ENCODE peak calls at places on chromosomes 5 and 9, in six cellular contexts. R is HepG2, M is pancreas, E is MM.1S, V is right lobe of liver, L is cardiac muscle cell. Q is an unnamed sample.

GRCh38 chr5:162817381-162817780 is 620.0 kb upstream of the CCNG1 start:
- DNase-seq in M (no peak), V (no peak), R (no peak), E (no peak), L (no peak), Q (no peak)

GRCh38 chr9:127540664-127541041 is 71.4 kb upstream of the STXBP1 start:
- DNase-seq in R (no peak), L (no peak), V (no peak), E (no peak), M (peak), Q (peak)

GRCh38 chr5:176743136-176743827 is 67.1 kb upstream of the UNC5A start:
- DNase-seq in R (no peak), E (no peak), L (no peak), M (no peak), V (peak), Q (no peak)

GRCh38 chr9:22342489-22343217 is 104.0 kb upstream of the DMRTA1 start:
- DNase-seq in M (no peak), V (peak), L (peak), E (no peak), R (peak), Q (no peak)

GRCh38 chr5:142327111-142327842 is 2.5 kb upstream of the SPRY4 start:
- DNase-seq in V (no peak), L (peak), R (no peak), E (no peak), M (no peak), Q (peak)

GRCh38 chr5:140253985-140254384 is 48.9 kb downstream of the PFDN1 start:
- DNase-seq in V (no peak), L (no peak), R (peak), E (no peak), M (no peak), Q (peak)

GRCh38 chr5:158895573-158895972 is 204.1 kb downstream of the EBF1 start:
- DNase-seq in M (no peak), L (no peak), R (no peak), V (no peak), E (no peak), Q (no peak)

GRCh38 chr9:35998333-35998732 is 38.4 kb upstream of the RECK start:
- DNase-seq in V (no peak), L (no peak), M (no peak), R (no peak), E (no peak), Q (no peak)

GRCh38 chr5:37043693-37044092 is 167.1 kb downstream of the NIPBL start:
- DNase-seq in M (no peak), L (peak), R (peak), V (no peak), E (no peak), Q (no peak)

GRCh38 chr9:115373000-115373709 is 255.2 kb upstream of the TNC start:
- DNase-seq in M (no peak), R (peak), L (peak), V (no peak), E (no peak), Q (no peak)

GRCh38 chr5:56481147-56481997 is 248.2 kb upstream of the ANKRD55 start:
- DNase-seq in E (peak), L (peak), R (peak), M (peak), V (no peak), Q (peak)

GRCh38 chr9:121447341-121447834 is 52.3 kb downstream of the GGTA1 start:
- DNase-seq in R (no peak), E (peak), V (no peak), L (peak), M (no peak), Q (no peak)

GRCh38 chr5:6780802-6781391 is 67.7 kb downstream of the TENT4A start:
- DNase-seq in E (peak), M (no peak), L (no peak), R (peak), V (no peak), Q (no peak)

GRCh38 chr5:67983251-67983941 is 232.2 kb upstream of the PIK3R1 start:
- DNase-seq in R (no peak), L (peak), M (no peak), E (no peak), V (no peak), Q (no peak)

GRCh38 chr9:88322906-88323566 is 65.2 kb upstream of the SPIN1 start:
- DNase-seq in V (no peak), M (no peak), R (no peak), E (peak), L (peak), Q (no peak)

GRCh38 chr5:173744527-173744926 is 128.1 kb upstream of the BOD1 start:
- DNase-seq in R (no peak), L (no peak), E (peak), M (no peak), V (no peak), Q (no peak)

GRCh38 chr9:132001550-132001949 is 78.1 kb downstream of the MED27 start:
- DNase-seq in M (no peak), L (peak), E (no peak), R (no peak), V (no peak), Q (no peak)

GRCh38 chr5:112784726-112785125 is 47.0 kb downstream of the APC start:
- DNase-seq in R (no peak), M (no peak), E (no peak), V (no peak), L (peak), Q (no peak)

GRCh38 chr5:38456657-38457056 is 99.8 kb downstream of the LIFR start:
- DNase-seq in E (no peak), R (no peak), M (no peak), V (no peak), L (no peak), Q (no peak)

GRCh38 chr5:80399553-80400239 is 8.2 kb upstream of the ZFYVE16 start:
- DNase-seq in R (peak), E (peak), V (no peak), L (peak), M (no peak), Q (no peak)

GRCh38 chr5:142426129-142426641 is 101.4 kb upstream of the SPRY4 start:
- DNase-seq in E (no peak), V (no peak), R (no peak), L (no peak), M (no peak), Q (peak)

GRCh38 chr9:38432922-38433510 is 8.8 kb upstream of the IGFBPL1 start:
- DNase-seq in L (peak), E (peak), M (peak), V (no peak), R (peak), Q (no peak)

GRCh38 chr5:110289213-110289810 is 437.2 kb downstream of the TMEM232 start:
- DNase-seq in V (no peak), L (no peak), R (no peak), M (no peak), E (no peak), Q (no peak)

GRCh38 chr9:36189978-36190377 is 743 bp upstream of the CLTA start:
- DNase-seq in E (peak), V (no peak), R (no peak), M (no peak), L (no peak), Q (no peak)

GRCh38 chr5:1666812-1667588 is 132.6 kb downstream of the MRPL36 start:
- DNase-seq in E (peak), V (no peak), M (peak), R (no peak), L (peak), Q (peak)

GRCh38 chr5:87361031-87361443 is 51.7 kb downstream of the CCNH start:
- DNase-seq in V (no peak), L (peak), M (no peak), E (no peak), R (no peak), Q (no peak)

GRCh38 chr5:115033861-115034260 is 135.8 kb downstream of the TRIM36 start:
- DNase-seq in L (no peak), M (no peak), V (no peak), R (peak), E (no peak), Q (peak)

GRCh38 chr5:43006411-43007202 is 33.5 kb downstream of the ANXA2R start:
- DNase-seq in V (no peak), E (no peak), M (no peak), R (no peak), L (peak), Q (no peak)

GRCh38 chr5:144313147-144313726 is 142.6 kb downstream of the KCTD16 start:
- DNase-seq in M (no peak), L (no peak), R (no peak), E (no peak), V (no peak), Q (no peak)

GRCh38 chr5:117065161-117065560 is 490.5 kb upstream of the SEMA6A start:
- DNase-seq in M (no peak), L (no peak), E (no peak), V (no peak), R (no peak), Q (no peak)

GRCh38 chr5:158832736-158833135 is 267.0 kb downstream of the EBF1 start:
- DNase-seq in L (no peak), R (no peak), V (no peak), E (no peak), M (no peak), Q (no peak)

GRCh38 chr5:35859101-35859661 is 2.5 kb downstream of the IL7R start:
- DNase-seq in V (no peak), M (no peak), E (no peak), R (no peak), L (peak), Q (no peak)
- H3K4me3 ChIP-seq in V (no peak), M (no peak), E (no peak), R (no peak), L (no peak), Q (no peak)

DNA sequence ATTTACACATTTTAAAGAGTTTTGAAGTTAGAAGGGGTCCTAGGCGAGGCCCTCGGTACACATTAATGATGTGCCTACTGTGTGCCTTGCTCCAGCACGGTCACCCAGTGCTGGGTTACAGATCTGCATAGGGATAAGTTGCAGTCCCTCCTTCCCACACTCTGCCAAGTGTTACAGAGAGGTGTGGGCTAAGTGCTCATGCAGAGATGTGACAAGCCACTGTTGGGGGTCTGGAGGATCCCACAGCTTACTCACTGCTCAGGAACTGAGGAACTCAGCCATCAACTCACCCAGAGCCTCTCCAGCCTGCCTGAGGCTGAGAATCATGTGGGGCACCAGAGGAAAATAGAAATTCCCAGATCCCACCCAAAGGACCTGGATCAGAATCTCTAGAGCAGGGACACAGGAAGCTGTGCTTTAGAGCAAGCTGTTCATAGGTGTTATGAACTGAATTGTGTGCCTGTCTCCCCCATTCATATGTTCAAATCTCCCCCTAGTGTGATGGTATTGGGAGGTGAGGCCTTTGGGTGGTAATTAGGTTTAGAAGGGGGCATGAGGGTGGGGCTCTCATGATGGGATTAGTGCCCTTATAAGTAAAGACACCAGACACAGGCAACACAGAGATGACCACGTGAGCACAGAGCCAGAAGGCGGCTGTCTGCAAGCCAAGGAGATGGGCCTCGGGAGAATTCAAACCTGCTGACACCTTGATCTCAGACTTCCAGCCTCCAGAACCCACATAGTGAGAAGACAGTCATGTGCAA is 164.1 kb downstream of the HSD17B3 start:
- DNase-seq in V (no peak), M (no peak), R (no peak), E (no peak), L (peak), Q (no peak)
- H3K4me3 ChIP-seq in V (no peak), M (no peak), R (peak), E (peak), L (no peak), Q (no peak)

DNA sequence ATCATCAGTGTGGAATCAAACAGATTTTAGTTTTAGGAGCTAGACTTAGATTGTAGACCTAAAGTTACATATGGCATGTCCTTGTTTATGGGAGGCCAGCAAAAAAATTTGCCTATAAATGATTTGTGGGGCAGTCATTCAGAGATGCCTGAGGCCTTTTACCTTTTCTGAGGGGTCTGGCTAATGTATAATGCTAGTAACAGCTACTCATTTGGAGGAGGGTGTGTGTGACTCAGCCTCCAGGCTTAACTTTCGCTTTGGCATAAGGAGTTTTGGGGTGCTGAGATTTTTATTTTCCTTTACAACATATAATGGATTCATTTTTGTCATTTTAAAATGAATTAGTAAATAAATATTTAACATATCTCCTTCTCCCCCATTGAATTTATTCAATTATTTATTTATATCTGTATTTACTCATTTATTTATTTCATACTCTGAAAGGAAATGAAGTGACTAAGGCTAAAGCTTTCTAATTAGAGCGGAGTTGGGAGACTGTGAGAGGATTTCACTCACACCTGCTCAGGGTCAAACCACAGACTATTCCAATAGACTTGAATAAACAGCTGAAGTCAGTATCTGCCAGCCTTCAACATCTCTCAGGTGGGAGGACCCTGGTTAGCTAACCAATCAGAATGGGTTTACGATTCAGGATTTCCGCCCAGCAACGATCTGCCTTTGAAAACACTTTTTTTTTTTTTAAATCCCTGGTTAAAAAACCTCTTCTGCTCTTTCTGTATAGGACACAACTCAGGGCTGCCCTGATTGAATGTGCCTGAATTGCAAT is 487.5 kb upstream of the SGCD start:
- DNase-seq in L (no peak), E (no peak), V (no peak), M (no peak), R (no peak), Q (no peak)
- H3K4me3 ChIP-seq in L (no peak), E (no peak), V (no peak), M (no peak), R (no peak), Q (no peak)

GRCh38 chr9:27371382-27371781 is 74.4 kb upstream of the EQTN start:
- DNase-seq in R (no peak), M (peak), V (no peak), E (no peak), L (no peak), Q (no peak)

GRCh38 chr9:27367922-27368316 is 71.0 kb upstream of the EQTN start:
- DNase-seq in R (no peak), M (no peak), L (no peak), E (no peak), V (no peak), Q (no peak)

GRCh38 chr9:27367175-27367798 is 70.3 kb upstream of the EQTN start:
- DNase-seq in M (no peak), R (no peak), L (no peak), V (no peak), E (peak), Q (no peak)

GRCh38 chr9:27368317-27368985 is 71.5 kb upstream of the EQTN start:
- DNase-seq in M (no peak), R (no peak), L (peak), E (no peak), V (no peak), Q (no peak)

GRCh38 chr9:27369591-27369990 is 72.6 kb upstream of the EQTN start:
- DNase-seq in R (no peak), L (no peak), M (no peak), E (no peak), V (no peak), Q (no peak)
- H3K4me3 ChIP-seq in R (no peak), L (no peak), M (no peak), E (no peak), V (no peak), Q (no peak)

GRCh38 chr9:113919422-113919821 is 43.3 kb downstream of the ZNF618 start:
- DNase-seq in L (no peak), R (no peak), E (no peak), V (no peak), M (no peak), Q (no peak)
- H3K4me3 ChIP-seq in L (no peak), R (no peak), E (no peak), V (no peak), M (no peak), Q (no peak)

GRCh38 chr5:157761690-157762611 is 18.4 kb downstream of the LSM11 start:
- DNase-seq in M (peak), R (peak), E (peak), L (peak), V (peak), Q (no peak)
- H3K4me3 ChIP-seq in M (no peak), R (no peak), E (no peak), L (no peak), V (no peak), Q (no peak)

GRCh38 chr9:16718952-16719351 is 151.5 kb downstream of the BNC2 start:
- DNase-seq in V (no peak), M (no peak), L (no peak), R (no peak), E (no peak), Q (no peak)
- H3K4me3 ChIP-seq in V (no peak), M (no peak), L (no peak), R (no peak), E (no peak), Q (no peak)

DNA sequence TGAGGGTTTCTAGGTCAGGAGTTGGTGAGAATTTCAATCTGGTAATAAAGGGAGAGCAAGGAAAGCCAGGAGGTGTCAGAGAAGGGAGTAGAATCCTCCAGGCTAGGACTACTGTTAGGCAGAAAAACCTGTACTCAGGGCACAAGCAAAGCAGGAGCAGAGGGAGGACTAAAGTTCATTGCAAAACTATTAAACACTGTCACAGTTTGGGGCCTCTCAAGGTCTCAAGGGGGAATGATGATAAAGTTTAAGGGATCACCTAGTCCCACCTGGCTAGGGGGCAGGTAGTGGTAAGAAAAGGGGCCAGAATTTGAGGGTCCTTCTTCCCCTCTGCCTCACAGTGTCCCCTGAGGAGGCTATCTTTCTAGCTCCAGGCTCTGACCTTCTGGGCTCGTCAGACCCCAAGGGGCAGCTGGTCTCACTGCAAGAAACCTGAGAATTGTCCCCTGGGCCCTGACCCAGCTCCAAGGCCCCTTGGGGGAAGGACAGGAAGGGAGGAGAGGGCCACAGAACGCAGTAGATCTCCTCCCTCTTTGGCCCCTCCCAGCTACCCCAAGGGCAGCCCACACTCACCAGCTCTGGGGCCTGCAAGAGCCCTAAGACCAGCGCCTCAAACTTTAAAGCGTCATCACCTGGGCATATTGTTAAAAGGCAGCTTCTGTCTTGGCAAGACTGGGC is 984 bp downstream of the CCDC69 start:
- DNase-seq in R (no peak), E (peak), M (peak), V (peak), L (peak), Q (peak)
- H3K4me3 ChIP-seq in R (peak), E (peak), M (peak), V (peak), L (peak), Q (peak)

GRCh38 chr5:55345327-55345726 is 37.5 kb downstream of the MTREX start:
- DNase-seq in V (no peak), E (no peak), M (no peak), L (no peak), R (peak), Q (no peak)
- H3K4me3 ChIP-seq in V (no peak), E (no peak), M (no peak), L (no peak), R (no peak), Q (no peak)

DNA sequence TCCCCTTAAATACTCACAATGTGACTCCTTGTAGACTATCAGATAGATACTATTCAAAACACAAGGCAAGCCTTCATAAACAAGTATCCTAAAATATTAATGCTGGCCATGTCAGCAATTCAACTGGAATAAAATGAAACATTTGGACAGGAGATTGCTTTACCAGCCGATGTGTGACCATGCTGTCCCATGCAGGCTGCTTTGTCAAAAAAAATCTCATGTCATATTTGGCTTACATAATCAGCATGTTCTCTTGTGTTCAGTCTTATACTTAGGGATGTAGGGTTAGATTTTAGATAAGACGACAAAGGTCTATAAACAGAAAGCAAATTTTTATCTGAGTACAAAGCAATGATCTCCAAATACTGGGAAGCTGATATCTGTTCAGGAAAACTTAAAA is 108.5 kb downstream of the NR6A1 start:
- DNase-seq in M (no peak), L (no peak), R (no peak), E (no peak), V (no peak), Q (no peak)
- H3K4me3 ChIP-seq in M (no peak), L (no peak), R (no peak), E (no peak), V (no peak), Q (no peak)